ENCODE peak calls at places on chromosomes 2 and 18, in ten cellular contexts. One of them, this sample, is unnamed.

GRCh38 chr2:46335404-46335965 is 38.3 kb downstream of the EPAS1 start:
- DNase-seq in foreskin fibroblast: peak; percentile 73
- DNase-seq in EH: peak; percentile 93
- DNase-seq in uterus: peak; percentile 52
- DNase-seq in stimulated activated CD8-positive, alpha-beta memory T cell treated with anti-CD3 and anti-CD28 coated beads, Interleukin-12 subunit alpha, Interleukin-12 subunit beta, amount 100 ng/mL, for 1 hour: no peak
- DNase-seq in NCI-H1092: no peak
- DNase-seq in HEK293T: no peak
- DNase-seq in GM20000: no peak
- DNase-seq in heart left ventricle: no peak
- DNase-seq in H4: no peak
- DNase-seq in this sample: no peak

GRCh38 chr2:42328148-42328833 is 32.7 kb downstream of the COX7A2L start:
- DNase-seq in foreskin fibroblast: no peak
- DNase-seq in stimulated activated CD8-positive, alpha-beta memory T cell treated with anti-CD3 and anti-CD28 coated beads, Interleukin-12 subunit alpha, Interleukin-12 subunit beta, amount 100 ng/mL, for 1 hour: no peak
- DNase-seq in heart left ventricle: no peak
- DNase-seq in H4: peak; percentile 21
- DNase-seq in HEK293T: no peak
- DNase-seq in GM20000: peak; percentile 28
- DNase-seq in EH: peak; percentile 48
- DNase-seq in NCI-H1092: no peak
- DNase-seq in uterus: no peak
- DNase-seq in this sample: peak; percentile 20

GRCh38 chr2:194455358-194455757 is 1201.7 kb upstream of the SLC39A10 start:
- DNase-seq in stimulated activated CD8-positive, alpha-beta memory T cell treated with anti-CD3 and anti-CD28 coated beads, Interleukin-12 subunit alpha, Interleukin-12 subunit beta, amount 100 ng/mL, for 1 hour: no peak
- DNase-seq in H4: no peak
- DNase-seq in NCI-H1092: no peak
- DNase-seq in uterus: no peak
- DNase-seq in foreskin fibroblast: no peak
- DNase-seq in GM20000: no peak
- DNase-seq in EH: no peak
- DNase-seq in HEK293T: no peak
- DNase-seq in heart left ventricle: no peak
- DNase-seq in this sample: no peak

GRCh38 chr2:199463000-199463692 is 5.4 kb upstream of the SATB2 start:
- DNase-seq in H4: peak; percentile 58
- DNase-seq in NCI-H1092: peak; percentile 57
- DNase-seq in EH: peak; percentile 68
- DNase-seq in heart left ventricle: peak; percentile 62
- DNase-seq in foreskin fibroblast: peak; percentile 58
- DNase-seq in HEK293T: peak; percentile 82
- DNase-seq in uterus: peak; percentile 63
- DNase-seq in stimulated activated CD8-positive, alpha-beta memory T cell treated with anti-CD3 and anti-CD28 coated beads, Interleukin-12 subunit alpha, Interleukin-12 subunit beta, amount 100 ng/mL, for 1 hour: peak; percentile 22
- DNase-seq in GM20000: peak; percentile 77
- DNase-seq in this sample: no peak

GRCh38 chr2:182761903-182762302 is 45.8 kb downstream of the DNAJC10 start:
- DNase-seq in H4: no peak
- DNase-seq in GM20000: no peak
- DNase-seq in uterus: peak; percentile 24
- DNase-seq in EH: peak; percentile 17
- DNase-seq in stimulated activated CD8-positive, alpha-beta memory T cell treated with anti-CD3 and anti-CD28 coated beads, Interleukin-12 subunit alpha, Interleukin-12 subunit beta, amount 100 ng/mL, for 1 hour: no peak
- DNase-seq in HEK293T: no peak
- DNase-seq in heart left ventricle: no peak
- DNase-seq in foreskin fibroblast: peak; percentile 18
- DNase-seq in NCI-H1092: no peak
- DNase-seq in this sample: no peak

GRCh38 chr2:32061973-32062861 is 1.1 kb upstream of the SPAST start:
- DNase-seq in NCI-H1092: peak; percentile 59
- DNase-seq in stimulated activated CD8-positive, alpha-beta memory T cell treated with anti-CD3 and anti-CD28 coated beads, Interleukin-12 subunit alpha, Interleukin-12 subunit beta, amount 100 ng/mL, for 1 hour: no peak
- DNase-seq in H4: peak; percentile 13
- DNase-seq in EH: peak; percentile 33
- DNase-seq in heart left ventricle: peak; percentile 67
- DNase-seq in GM20000: peak; percentile 29
- DNase-seq in uterus: peak; percentile 51
- DNase-seq in HEK293T: peak; percentile 34
- DNase-seq in foreskin fibroblast: no peak
- DNase-seq in this sample: peak; percentile 53

GRCh38 chr2:223929575-223930001 is 15.5 kb downstream of the WDFY1 start:
- DNase-seq in uterus: no peak
- DNase-seq in HEK293T: no peak
- DNase-seq in NCI-H1092: no peak
- DNase-seq in H4: no peak
- DNase-seq in heart left ventricle: no peak
- DNase-seq in foreskin fibroblast: no peak
- DNase-seq in stimulated activated CD8-positive, alpha-beta memory T cell treated with anti-CD3 and anti-CD28 coated beads, Interleukin-12 subunit alpha, Interleukin-12 subunit beta, amount 100 ng/mL, for 1 hour: no peak
- DNase-seq in EH: no peak
- DNase-seq in GM20000: no peak
- DNase-seq in this sample: no peak

GRCh38 chr18:7885763-7886295 is 318.7 kb downstream of the PTPRM start:
- DNase-seq in GM20000: no peak
- DNase-seq in HEK293T: no peak
- DNase-seq in stimulated activated CD8-positive, alpha-beta memory T cell treated with anti-CD3 and anti-CD28 coated beads, Interleukin-12 subunit alpha, Interleukin-12 subunit beta, amount 100 ng/mL, for 1 hour: no peak
- DNase-seq in NCI-H1092: no peak
- DNase-seq in uterus: no peak
- DNase-seq in EH: no peak
- DNase-seq in heart left ventricle: no peak
- DNase-seq in foreskin fibroblast: no peak
- DNase-seq in H4: no peak
- DNase-seq in this sample: no peak

GRCh38 chr2:96868555-96869280 is 1.2 kb downstream of the SEMA4C start:
- DNase-seq in GM20000: peak; percentile 93
- DNase-seq in NCI-H1092: peak; percentile 66
- DNase-seq in stimulated activated CD8-positive, alpha-beta memory T cell treated with anti-CD3 and anti-CD28 coated beads, Interleukin-12 subunit alpha, Interleukin-12 subunit beta, amount 100 ng/mL, for 1 hour: no peak
- DNase-seq in H4: peak; percentile 93
- DNase-seq in uterus: peak; percentile 87
- DNase-seq in heart left ventricle: peak; percentile 90
- DNase-seq in HEK293T: peak; percentile 83
- DNase-seq in EH: peak; percentile 95
- DNase-seq in foreskin fibroblast: peak; percentile 92
- DNase-seq in this sample: peak; percentile 39

GRCh38 chr2:12318427-12319057 is 398.2 kb upstream of the TRIB2 start:
- DNase-seq in NCI-H1092: no peak
- DNase-seq in H4: peak; percentile 93
- DNase-seq in HEK293T: no peak
- DNase-seq in GM20000: no peak
- DNase-seq in heart left ventricle: no peak
- DNase-seq in foreskin fibroblast: peak; percentile 80
- DNase-seq in uterus: peak; percentile 31
- DNase-seq in stimulated activated CD8-positive, alpha-beta memory T cell treated with anti-CD3 and anti-CD28 coated beads, Interleukin-12 subunit alpha, Interleukin-12 subunit beta, amount 100 ng/mL, for 1 hour: no peak
- DNase-seq in EH: peak; percentile 98
- DNase-seq in this sample: no peak

GRCh38 chr2:129565710-129566109 is 413.8 kb upstream of the RAB6C start:
- DNase-seq in stimulated activated CD8-positive, alpha-beta memory T cell treated with anti-CD3 and anti-CD28 coated beads, Interleukin-12 subunit alpha, Interleukin-12 subunit beta, amount 100 ng/mL, for 1 hour: no peak
- DNase-seq in EH: no peak
- DNase-seq in H4: no peak
- DNase-seq in foreskin fibroblast: no peak
- DNase-seq in NCI-H1092: no peak
- DNase-seq in uterus: no peak
- DNase-seq in heart left ventricle: no peak
- DNase-seq in HEK293T: no peak
- DNase-seq in GM20000: no peak
- DNase-seq in this sample: no peak

GRCh38 chr2:229111744-229112143 is 159.3 kb downstream of the PID1 start:
- DNase-seq in GM20000: no peak
- DNase-seq in stimulated activated CD8-positive, alpha-beta memory T cell treated with anti-CD3 and anti-CD28 coated beads, Interleukin-12 subunit alpha, Interleukin-12 subunit beta, amount 100 ng/mL, for 1 hour: no peak
- DNase-seq in uterus: no peak
- DNase-seq in NCI-H1092: no peak
- DNase-seq in foreskin fibroblast: no peak
- DNase-seq in heart left ventricle: no peak
- DNase-seq in H4: no peak
- DNase-seq in EH: no peak
- DNase-seq in HEK293T: no peak
- DNase-seq in this sample: no peak

GRCh38 chr2:8661736-8662135 is 20.1 kb upstream of the ID2 start:
- DNase-seq in NCI-H1092: no peak
- DNase-seq in GM20000: no peak
- DNase-seq in stimulated activated CD8-positive, alpha-beta memory T cell treated with anti-CD3 and anti-CD28 coated beads, Interleukin-12 subunit alpha, Interleukin-12 subunit beta, amount 100 ng/mL, for 1 hour: no peak
- DNase-seq in HEK293T: no peak
- DNase-seq in EH: peak; percentile 56
- DNase-seq in foreskin fibroblast: peak; percentile 59
- DNase-seq in uterus: peak; percentile 65
- DNase-seq in H4: no peak
- DNase-seq in heart left ventricle: no peak
- DNase-seq in this sample: no peak

GRCh38 chr2:219460424-219460926 is 25.8 kb downstream of the SPEG start:
- DNase-seq in NCI-H1092: peak; percentile 54
- DNase-seq in GM20000: no peak
- DNase-seq in EH: peak; percentile 88
- DNase-seq in heart left ventricle: peak; percentile 82
- DNase-seq in HEK293T: no peak
- DNase-seq in stimulated activated CD8-positive, alpha-beta memory T cell treated with anti-CD3 and anti-CD28 coated beads, Interleukin-12 subunit alpha, Interleukin-12 subunit beta, amount 100 ng/mL, for 1 hour: no peak
- DNase-seq in foreskin fibroblast: no peak
- DNase-seq in uterus: peak; percentile 85
- DNase-seq in H4: no peak
- DNase-seq in this sample: peak; percentile 52

GRCh38 chr2:240429341-240429871 is 6.1 kb upstream of the GPC1 start:
- DNase-seq in stimulated activated CD8-positive, alpha-beta memory T cell treated with anti-CD3 and anti-CD28 coated beads, Interleukin-12 subunit alpha, Interleukin-12 subunit beta, amount 100 ng/mL, for 1 hour: no peak
- DNase-seq in EH: no peak
- DNase-seq in H4: no peak
- DNase-seq in HEK293T: no peak
- DNase-seq in GM20000: no peak
- DNase-seq in NCI-H1092: no peak
- DNase-seq in heart left ventricle: peak; percentile 15
- DNase-seq in uterus: peak; percentile 10
- DNase-seq in foreskin fibroblast: no peak
- DNase-seq in this sample: no peak

GRCh38 chr2:77101796-77102452 is 420.3 kb downstream of the LRRTM4 start:
- DNase-seq in heart left ventricle: no peak
- DNase-seq in EH: no peak
- DNase-seq in stimulated activated CD8-positive, alpha-beta memory T cell treated with anti-CD3 and anti-CD28 coated beads, Interleukin-12 subunit alpha, Interleukin-12 subunit beta, amount 100 ng/mL, for 1 hour: no peak
- DNase-seq in HEK293T: no peak
- DNase-seq in foreskin fibroblast: no peak
- DNase-seq in NCI-H1092: no peak
- DNase-seq in uterus: no peak
- DNase-seq in H4: no peak
- DNase-seq in GM20000: no peak
- DNase-seq in this sample: no peak

GRCh38 chr2:165328272-165328671 is 89.1 kb downstream of the SCN2A start:
- DNase-seq in H4: no peak
- DNase-seq in EH: no peak
- DNase-seq in heart left ventricle: no peak
- DNase-seq in uterus: no peak
- DNase-seq in GM20000: no peak
- DNase-seq in stimulated activated CD8-positive, alpha-beta memory T cell treated with anti-CD3 and anti-CD28 coated beads, Interleukin-12 subunit alpha, Interleukin-12 subunit beta, amount 100 ng/mL, for 1 hour: no peak
- DNase-seq in foreskin fibroblast: no peak
- DNase-seq in HEK293T: no peak
- DNase-seq in NCI-H1092: no peak
- DNase-seq in this sample: no peak

GRCh38 chr18:57440331-57441101 is 5.3 kb downstream of the ONECUT2 start:
- DNase-seq in EH: no peak
- DNase-seq in uterus: no peak
- DNase-seq in foreskin fibroblast: no peak
- DNase-seq in GM20000: peak; percentile 30
- DNase-seq in NCI-H1092: no peak
- DNase-seq in heart left ventricle: no peak
- DNase-seq in HEK293T: no peak
- DNase-seq in H4: no peak
- DNase-seq in stimulated activated CD8-positive, alpha-beta memory T cell treated with anti-CD3 and anti-CD28 coated beads, Interleukin-12 subunit alpha, Interleukin-12 subunit beta, amount 100 ng/mL, for 1 hour: no peak
- DNase-seq in this sample: no peak